ENCODE peak calls at places on chromosomes 3 and 15, in seven cellular contexts. D is neuronal stem cell, Z is SK-N-MC, Y is tibial nerve, B is lower lobe of right lung, P is mesenchymal stem cell, K is stomach. A is an unnamed sample.

GRCh38 chr3:58631742-58632141 is 34.8 kb downstream of the FAM3D start:
- DNase-seq in D (no peak), Z (no peak), Y (no peak), B (no peak), P (no peak), K (no peak), A (no peak)

GRCh38 chr3:13188380-13188779 is 115.2 kb upstream of the IQSEC1 start:
- DNase-seq in D (no peak), Z (no peak), Y (no peak), B (no peak), P (no peak), K (no peak), A (no peak)

GRCh38 chr3:71251156-71251775 is 332.3 kb downstream of the FOXP1 start:
- DNase-seq in D (no peak), Z (no peak), Y (no peak), B (no peak), P (peak), K (no peak), A (no peak)

GRCh38 chr15:40743466-40743865 is 11.6 kb downstream of the RMDN3 start:
- DNase-seq in D (no peak), Z (no peak), Y (no peak), B (no peak), P (no peak), K (no peak), A (no peak)

GRCh38 chr15:100278596-100279380 is 63.0 kb downstream of the ADAMTS17 start:
- DNase-seq in D (no peak), Z (no peak), Y (no peak), B (no peak), P (no peak), K (no peak), A (no peak)

GRCh38 chr15:70584838-70585706 is 178.3 kb downstream of the UACA start:
- DNase-seq in D (peak), Z (no peak), Y (no peak), B (no peak), P (peak), K (peak), A (no peak)

GRCh38 chr15:41550066-41550805 is 6.2 kb upstream of the RPAP1 start:
- DNase-seq in D (no peak), Z (no peak), Y (no peak), B (no peak), P (no peak), K (no peak), A (no peak)

GRCh38 chr3:177470200-177470941 is 273.1 kb upstream of the TBL1XR1 start:
- DNase-seq in D (no peak), Z (peak), Y (no peak), B (no peak), P (peak), K (no peak), A (no peak)

GRCh38 chr3:197456271-197457091 is 99.3 kb downstream of the BDH1 start:
- DNase-seq in D (peak), Z (no peak), Y (peak), B (peak), P (peak), K (peak), A (peak)

GRCh38 chr3:12896206-12896697 is 54.9 kb upstream of the RPL32 start:
- DNase-seq in D (no peak), Z (no peak), Y (peak), B (peak), P (peak), K (no peak), A (no peak)

GRCh38 chr3:182327196-182327681 is 466.1 kb upstream of the ATP11B start:
- DNase-seq in D (no peak), Z (no peak), Y (no peak), B (no peak), P (no peak), K (no peak), A (no peak)

GRCh38 chr3:142168514-142168913 is 19.2 kb upstream of the TFDP2 start:
- DNase-seq in D (no peak), Z (no peak), Y (no peak), B (no peak), P (no peak), K (no peak), A (no peak)

GRCh38 chr3:13886593-13887129 is 6.8 kb upstream of the WNT7A start:
- DNase-seq in D (no peak), Z (no peak), Y (no peak), B (no peak), P (no peak), K (no peak), A (no peak)

GRCh38 chr15:58070801-58071418 is 5.4 kb upstream of the ALDH1A2 start:
- DNase-seq in D (peak), Z (peak), Y (peak), B (peak), P (peak), K (peak), A (peak)

DNA sequence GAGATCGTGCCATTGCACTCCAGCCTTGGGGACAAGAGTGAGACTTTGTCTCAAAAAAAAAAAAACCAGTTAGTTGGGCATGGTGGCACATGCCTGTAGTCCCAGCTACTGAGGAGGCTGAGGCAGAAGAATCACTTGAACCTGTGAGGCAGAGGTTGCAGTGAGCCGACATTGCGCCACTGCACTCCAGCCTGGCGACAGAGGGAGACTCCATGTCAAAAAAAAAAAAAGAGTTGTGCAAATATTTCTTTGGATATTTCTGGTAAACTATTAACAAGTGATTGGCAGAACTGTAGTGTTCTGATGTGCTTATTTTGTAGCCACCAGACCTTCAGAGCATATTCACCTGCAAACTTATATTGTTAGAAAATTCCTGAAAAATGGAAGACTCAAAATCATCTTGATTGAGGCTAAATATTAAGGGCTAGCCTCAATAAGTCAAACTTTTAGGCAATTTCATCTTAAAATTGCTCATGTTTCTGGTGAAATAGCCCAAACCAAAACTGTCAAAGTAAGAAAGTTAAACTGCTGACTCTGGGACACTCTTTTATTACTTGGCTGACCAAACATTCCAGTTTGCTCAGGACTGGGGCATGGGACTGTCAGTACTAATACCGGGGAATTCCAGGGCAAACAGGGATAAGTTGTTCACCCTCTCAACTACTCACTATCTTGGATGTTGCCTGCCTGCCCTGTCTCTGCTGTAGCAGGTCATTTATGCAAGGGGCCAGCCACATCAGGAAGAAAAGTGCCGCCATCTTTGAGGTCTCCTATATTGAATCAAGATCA is 37.0 kb downstream of the ABHD2 start:
- DNase-seq in D (no peak), Z (no peak), Y (no peak), B (peak), P (no peak), K (peak), A (no peak)
- H3K27ac ChIP-seq in D (no peak), Z (no peak), Y (no peak), B (peak), P (no peak), K (peak), A (no peak)

DNA sequence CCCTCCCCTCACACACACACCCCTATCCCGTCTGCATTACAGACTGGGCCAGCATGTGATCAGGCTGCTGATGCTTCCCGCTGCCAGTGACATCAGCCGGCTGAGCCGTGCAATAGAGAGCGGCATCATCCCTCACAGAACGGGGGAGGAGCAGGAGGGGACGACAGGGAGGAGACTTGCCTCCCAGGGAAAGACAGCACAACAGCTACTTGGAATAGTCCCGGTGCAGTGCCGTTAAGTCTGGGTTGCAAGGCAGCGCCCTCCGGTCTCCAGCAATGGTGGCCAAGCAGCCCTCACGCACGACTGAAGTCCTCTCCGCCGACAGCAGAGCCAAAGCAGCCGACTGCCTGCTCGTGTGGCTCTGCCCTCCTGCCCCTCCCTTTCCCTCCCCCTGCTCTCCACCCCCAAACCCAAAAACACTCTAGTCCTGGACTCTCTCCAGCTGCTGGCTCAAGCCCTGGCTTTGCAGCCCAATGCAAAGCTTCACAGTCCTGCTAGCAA is 31.5 kb upstream of the RPS17 start:
- DNase-seq in D (peak), Z (no peak), Y (peak), B (peak), P (peak), K (peak), A (peak)
- H3K4me3 ChIP-seq in D (peak), Z (peak), Y (peak), B (peak), P (peak), K (peak), A (no peak)

GRCh38 chr3:119641416-119641815 is 19.0 kb downstream of the POPDC2 start:
- DNase-seq in D (no peak), Z (no peak), Y (no peak), B (no peak), P (no peak), K (no peak), A (no peak)

GRCh38 chr3:119643528-119643927 is 16.9 kb downstream of the POPDC2 start:
- DNase-seq in D (no peak), Z (no peak), Y (no peak), B (no peak), P (peak), K (no peak), A (no peak)

GRCh38 chr3:119644481-119644880 is 15.9 kb downstream of the POPDC2 start:
- DNase-seq in D (no peak), Z (no peak), Y (no peak), B (no peak), P (no peak), K (no peak), A (no peak)

GRCh38 chr3:119645813-119646212 is 14.6 kb downstream of the POPDC2 start:
- DNase-seq in D (no peak), Z (no peak), Y (no peak), B (no peak), P (no peak), K (no peak), A (no peak)

DNA sequence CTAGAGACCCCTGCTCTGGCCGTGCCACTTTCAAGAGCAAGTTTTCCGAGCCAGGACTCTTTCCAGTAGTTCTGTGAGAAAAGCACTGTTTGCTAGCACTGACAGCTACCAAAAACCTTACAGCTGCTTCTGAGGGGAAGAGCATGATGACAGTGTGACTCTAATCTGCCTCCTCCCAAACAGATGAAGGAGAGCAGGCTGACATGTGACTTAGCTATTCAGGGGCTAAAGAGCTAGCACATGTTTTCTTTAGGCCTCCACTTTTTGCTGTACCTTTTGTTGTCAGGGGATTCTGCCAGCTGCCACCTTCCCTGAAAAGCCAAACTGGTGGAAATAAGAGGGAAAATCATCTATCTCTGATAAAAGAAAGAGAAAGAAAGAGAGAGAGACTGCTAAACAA is 17.3 kb downstream of the POPDC2 start:
- DNase-seq in D (no peak), Z (no peak), Y (no peak), B (no peak), P (peak), K (no peak), A (peak)
- H3K27ac ChIP-seq in D (no peak), Z (no peak), Y (no peak), B (peak), P (no peak), K (peak), A (peak)

GRCh38 chr15:67125589-67126502 is 60.4 kb downstream of the SMAD3 start:
- DNase-seq in D (no peak), Z (no peak), Y (peak), B (no peak), P (peak), K (peak), A (no peak)
- H3K4me3 ChIP-seq in D (no peak), Z (no peak), Y (no peak), B (no peak), P (peak), K (no peak), A (no peak)

GRCh38 chr3:40828741-40829415 is 304.1 kb downstream of the ZNF621 start:
- DNase-seq in D (no peak), Z (no peak), Y (no peak), B (no peak), P (no peak), K (no peak), A (peak)

GRCh38 chr3:40829876-40830275 is 305.1 kb downstream of the ZNF621 start:
- DNase-seq in D (no peak), Z (no peak), Y (no peak), B (no peak), P (no peak), K (no peak), A (no peak)

DNA sequence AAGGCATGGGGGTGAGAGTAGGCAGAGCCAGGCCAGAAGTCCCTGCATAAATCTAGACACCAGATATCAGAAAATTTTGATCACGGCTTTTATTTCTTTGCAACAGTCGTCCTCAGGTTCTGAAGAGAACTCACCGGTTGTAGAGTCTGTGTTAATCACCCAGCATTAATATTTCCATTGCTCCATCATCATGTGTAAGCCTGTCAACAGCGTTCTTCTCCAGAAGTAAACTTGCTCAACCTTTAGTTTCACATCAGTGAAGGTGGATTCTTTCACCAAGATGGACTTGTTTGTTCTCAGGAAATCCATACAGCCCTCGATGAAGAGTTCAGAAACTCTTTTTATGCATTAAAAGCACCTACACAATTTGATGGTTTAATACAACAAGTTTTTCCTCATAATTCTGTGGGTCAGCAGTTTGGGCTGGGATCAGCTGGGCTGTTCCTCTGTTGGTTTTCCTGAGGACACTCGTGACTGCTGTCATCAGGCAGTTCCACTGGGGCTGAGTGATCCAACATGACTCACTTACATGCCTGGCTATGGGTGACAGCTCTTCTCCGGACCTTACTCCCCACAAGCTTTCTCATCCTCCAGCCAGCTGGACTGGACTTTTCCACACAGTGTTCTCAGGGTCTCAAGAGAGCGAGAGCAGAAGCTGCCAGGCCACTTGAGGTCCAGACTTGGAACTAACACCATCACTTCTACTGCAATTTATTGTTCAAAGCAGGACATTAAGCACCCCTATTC is 303.4 kb downstream of the ZNF621 start:
- DNase-seq in D (no peak), Z (no peak), Y (peak), B (no peak), P (peak), K (no peak), A (peak)
- H3K27ac ChIP-seq in D (no peak), Z (no peak), Y (no peak), B (no peak), P (peak), K (no peak), A (no peak)

DNA sequence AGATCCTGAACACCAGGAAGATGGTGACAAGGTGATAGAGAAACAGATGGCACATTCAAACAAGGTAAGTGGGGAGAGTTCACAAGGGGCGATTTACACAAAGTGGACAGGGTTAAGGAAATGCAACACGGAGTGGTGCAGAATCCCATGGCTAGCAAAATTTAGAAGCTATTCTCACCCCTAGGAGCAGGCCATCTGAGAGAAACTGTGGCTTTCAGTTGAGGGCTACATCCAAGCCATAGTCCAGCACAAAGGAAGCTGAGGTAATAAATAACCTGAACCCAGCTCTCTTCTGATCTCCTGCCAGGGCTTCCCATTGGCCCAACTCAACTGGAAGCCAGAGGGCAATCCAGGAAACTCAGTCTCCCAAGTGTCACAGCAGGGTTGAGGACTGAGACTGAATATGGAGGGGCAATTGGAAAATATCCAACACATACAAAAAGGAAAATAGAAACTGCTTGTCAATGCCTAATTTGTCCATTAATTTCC is 1.2 kb upstream of the ZNF445 start:
- DNase-seq in D (no peak), Z (no peak), Y (no peak), B (no peak), P (no peak), K (no peak), A (no peak)
- H3K4me3 ChIP-seq in D (no peak), Z (no peak), Y (no peak), B (no peak), P (no peak), K (no peak), A (no peak)

DNA sequence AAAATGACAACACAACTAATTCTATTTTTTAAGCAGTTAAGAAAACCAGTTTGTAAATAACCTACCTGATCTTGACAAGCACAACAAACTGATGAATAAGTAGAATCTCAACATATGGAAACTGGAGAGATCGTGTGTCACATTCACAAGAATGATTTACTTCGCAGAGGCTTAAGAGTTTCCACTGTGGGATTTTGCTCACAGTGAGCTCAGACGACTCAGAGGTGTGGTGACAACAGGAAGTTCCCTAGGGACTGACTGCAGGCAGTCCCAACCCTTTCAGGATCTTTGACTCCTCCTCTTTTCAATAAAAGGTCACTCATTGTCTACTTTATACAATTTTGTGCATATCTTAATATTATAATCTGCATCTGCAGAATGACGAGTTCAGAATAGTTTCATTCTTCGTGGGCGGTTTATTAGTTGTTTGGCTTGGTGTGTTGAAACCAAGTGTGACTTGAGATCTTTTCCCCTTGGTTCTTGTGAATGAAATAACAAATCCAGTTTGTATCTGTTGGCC is at the start of gene LIPH:
- DNase-seq in D (no peak), Z (peak), Y (no peak), B (no peak), P (peak), K (peak), A (no peak)
- H3K27ac ChIP-seq in D (no peak), Z (peak), Y (no peak), B (peak), P (no peak), K (peak), A (no peak)

GRCh38 chr15:74431116-74431515 is 2.6 kb downstream of the SEMA7A start:
- DNase-seq in D (no peak), Z (no peak), Y (no peak), B (no peak), P (no peak), K (no peak), A (no peak)

GRCh38 chr15:74432271-74432967 is 1.3 kb downstream of the SEMA7A start:
- DNase-seq in D (no peak), Z (no peak), Y (no peak), B (no peak), P (no peak), K (no peak), A (no peak)

GRCh38 chr15:74430510-74430951 is 3.2 kb downstream of the SEMA7A start:
- DNase-seq in D (no peak), Z (no peak), Y (no peak), B (no peak), P (no peak), K (no peak), A (no peak)

GRCh38 chr15:74432968-74433591 is 678 bp downstream of the SEMA7A start:
- DNase-seq in D (no peak), Z (no peak), Y (no peak), B (no peak), P (no peak), K (no peak), A (no peak)

GRCh38 chr15:74431645-74432044 is 2.1 kb downstream of the SEMA7A start:
- DNase-seq in D (no peak), Z (no peak), Y (no peak), B (no peak), P (no peak), K (no peak), A (no peak)
- H3K4me3 ChIP-seq in D (no peak), Z (no peak), Y (peak), B (no peak), P (peak), K (no peak), A (no peak)

GRCh38 chr15:85477730-85478129 is 97.3 kb downstream of the AKAP13 start:
- DNase-seq in D (no peak), Z (no peak), Y (no peak), B (no peak), P (peak), K (no peak), A (peak)

GRCh38 chr15:85482896-85483295 is 102.5 kb downstream of the AKAP13 start:
- DNase-seq in D (no peak), Z (no peak), Y (no peak), B (no peak), P (peak), K (no peak), A (no peak)

GRCh38 chr15:85479071-85479647 is 98.8 kb downstream of the AKAP13 start:
- DNase-seq in D (no peak), Z (peak), Y (no peak), B (no peak), P (peak), K (no peak), A (no peak)

GRCh38 chr15:85477061-85477460 is 96.7 kb downstream of the AKAP13 start:
- DNase-seq in D (no peak), Z (no peak), Y (no peak), B (no peak), P (no peak), K (no peak), A (no peak)

DNA sequence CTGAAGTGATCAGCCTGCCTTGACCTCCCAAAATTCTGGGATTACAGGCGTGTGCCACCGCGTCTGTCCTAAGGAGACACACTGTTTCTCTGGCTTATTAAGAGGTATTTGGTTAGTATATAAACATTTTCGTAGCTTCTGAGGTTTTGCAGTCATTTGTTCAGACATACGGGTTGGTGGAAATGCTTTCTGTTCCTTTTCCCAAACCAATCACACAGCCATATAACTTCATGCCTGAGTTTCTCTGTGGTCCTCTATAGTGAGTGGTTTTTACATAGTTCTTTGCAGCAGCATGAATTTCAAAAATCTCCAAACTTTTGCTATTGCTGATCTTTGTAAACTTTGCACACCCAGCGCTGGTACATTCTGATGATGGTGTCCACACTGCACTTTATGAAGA is 100.5 kb downstream of the AKAP13 start:
- DNase-seq in D (no peak), Z (no peak), Y (no peak), B (no peak), P (peak), K (no peak), A (no peak)
- H3K27ac ChIP-seq in D (no peak), Z (no peak), Y (no peak), B (no peak), P (no peak), K (no peak), A (peak)